ENCODE peak calls at places on chromosome 3, in seven cellular contexts. One of them, this sample, is unnamed.

GRCh38 chr3:9701711-9702110 is 1.9 kb upstream of the CPNE9 start:
- DNase-seq in vagina: no peak
- DNase-seq in BJ: no peak
- DNase-seq in AG10803: no peak
- DNase-seq in fibroblast of the aortic adventitia: no peak
- DNase-seq in psoas muscle: no peak
- DNase-seq in lung: no peak
- DNase-seq in this sample: no peak

GRCh38 chr3:139988472-139988871 is 53.5 kb downstream of the CLSTN2 start:
- DNase-seq in vagina: peak; percentile 52
- DNase-seq in BJ: no peak
- DNase-seq in AG10803: no peak
- DNase-seq in fibroblast of the aortic adventitia: no peak
- DNase-seq in psoas muscle: no peak
- DNase-seq in lung: no peak
- DNase-seq in this sample: no peak

GRCh38 chr3:162721736-162722135 is 1225.1 kb downstream of the OTOL1 start:
- DNase-seq in vagina: no peak
- DNase-seq in BJ: no peak
- DNase-seq in AG10803: no peak
- DNase-seq in fibroblast of the aortic adventitia: no peak
- DNase-seq in psoas muscle: no peak
- DNase-seq in lung: no peak
- DNase-seq in this sample: peak; percentile 12

GRCh38 chr3:134929976-134930375 is 134.9 kb downstream of the EPHB1 start:
- DNase-seq in vagina: no peak
- DNase-seq in BJ: no peak
- DNase-seq in AG10803: no peak
- DNase-seq in fibroblast of the aortic adventitia: no peak
- DNase-seq in psoas muscle: no peak
- DNase-seq in lung: no peak
- DNase-seq in this sample: no peak

GRCh38 chr3:104145164-104145563 is 1221.5 kb upstream of the ALCAM start:
- DNase-seq in vagina: no peak
- DNase-seq in BJ: no peak
- DNase-seq in AG10803: peak; percentile 18
- DNase-seq in fibroblast of the aortic adventitia: peak; percentile 1
- DNase-seq in psoas muscle: no peak
- DNase-seq in lung: no peak
- DNase-seq in this sample: no peak

GRCh38 chr3:149553781-149554451 is 79.4 kb downstream of the TM4SF4 start:
- DNase-seq in vagina: peak; percentile 91
- DNase-seq in BJ: peak; percentile 87
- DNase-seq in AG10803: peak; percentile 95
- DNase-seq in fibroblast of the aortic adventitia: peak; percentile 100
- DNase-seq in psoas muscle: no peak
- DNase-seq in lung: no peak
- DNase-seq in this sample: peak; percentile 73

GRCh38 chr3:10968390-10968789 is 24.2 kb upstream of the SLC6A1 start:
- DNase-seq in vagina: no peak
- DNase-seq in BJ: no peak
- DNase-seq in AG10803: no peak
- DNase-seq in fibroblast of the aortic adventitia: no peak
- DNase-seq in psoas muscle: no peak
- DNase-seq in lung: no peak
- DNase-seq in this sample: peak; percentile 20

GRCh38 chr3:174466471-174467054 is 392.6 kb upstream of the NAALADL2 start:
- DNase-seq in vagina: no peak
- DNase-seq in BJ: no peak
- DNase-seq in AG10803: no peak
- DNase-seq in fibroblast of the aortic adventitia: no peak
- DNase-seq in psoas muscle: no peak
- DNase-seq in lung: no peak
- DNase-seq in this sample: no peak

GRCh38 chr3:56799251-56799882 is 2.4 kb downstream of the ARHGEF3 start:
- DNase-seq in vagina: no peak
- DNase-seq in BJ: no peak
- DNase-seq in AG10803: peak; percentile 62
- DNase-seq in fibroblast of the aortic adventitia: peak; percentile 85
- DNase-seq in psoas muscle: no peak
- DNase-seq in lung: no peak
- DNase-seq in this sample: peak; percentile 83

GRCh38 chr3:136982520-136983138 is 24.8 kb downstream of the IL20RB start:
- DNase-seq in vagina: no peak
- DNase-seq in BJ: no peak
- DNase-seq in AG10803: no peak
- DNase-seq in fibroblast of the aortic adventitia: no peak
- DNase-seq in psoas muscle: no peak
- DNase-seq in lung: no peak
- DNase-seq in this sample: peak; percentile 13

GRCh38 chr3:184241447-184242296 is 7.1 kb downstream of the ALG3 start:
- DNase-seq in vagina: no peak
- DNase-seq in BJ: no peak
- DNase-seq in AG10803: no peak
- DNase-seq in fibroblast of the aortic adventitia: peak; percentile 36
- DNase-seq in psoas muscle: peak; percentile 66
- DNase-seq in lung: peak; percentile 68
- DNase-seq in this sample: peak; percentile 56

GRCh38 chr3:173584834-173585831 is 187.6 kb downstream of the NLGN1 start:
- DNase-seq in vagina: no peak
- DNase-seq in BJ: peak; percentile 22
- DNase-seq in AG10803: peak; percentile 77
- DNase-seq in fibroblast of the aortic adventitia: peak; percentile 45
- DNase-seq in psoas muscle: no peak
- DNase-seq in lung: no peak
- DNase-seq in this sample: peak; percentile 33

GRCh38 chr3:123278446-123278845 is 76.7 kb downstream of the SEC22A start:
- DNase-seq in vagina: peak; percentile 78
- DNase-seq in BJ: no peak
- DNase-seq in AG10803: no peak
- DNase-seq in fibroblast of the aortic adventitia: no peak
- DNase-seq in psoas muscle: no peak
- DNase-seq in lung: peak; percentile 22
- DNase-seq in this sample: no peak

GRCh38 chr3:149514471-149514870 is 40.0 kb downstream of the TM4SF4 start:
- DNase-seq in vagina: no peak
- DNase-seq in BJ: no peak
- DNase-seq in AG10803: no peak
- DNase-seq in fibroblast of the aortic adventitia: no peak
- DNase-seq in psoas muscle: no peak
- DNase-seq in lung: no peak
- DNase-seq in this sample: no peak

GRCh38 chr3:99468918-99469317 is 169.5 kb upstream of the COL8A1 start:
- DNase-seq in vagina: no peak
- DNase-seq in BJ: no peak
- DNase-seq in AG10803: no peak
- DNase-seq in fibroblast of the aortic adventitia: no peak
- DNase-seq in psoas muscle: no peak
- DNase-seq in lung: no peak
- DNase-seq in this sample: no peak

GRCh38 chr3:46901061-46901460 is 23.5 kb downstream of the PTH1R start:
- DNase-seq in vagina: no peak
- DNase-seq in BJ: no peak
- DNase-seq in AG10803: no peak
- DNase-seq in fibroblast of the aortic adventitia: no peak
- DNase-seq in psoas muscle: peak; percentile 28
- DNase-seq in lung: no peak
- DNase-seq in this sample: no peak

GRCh38 chr3:62007036-62007435 is 366.3 kb downstream of the FEZF2 start:
- DNase-seq in vagina: no peak
- DNase-seq in BJ: peak; percentile 65
- DNase-seq in AG10803: peak; percentile 48
- DNase-seq in fibroblast of the aortic adventitia: peak; percentile 31
- DNase-seq in psoas muscle: no peak
- DNase-seq in lung: no peak
- DNase-seq in this sample: no peak

GRCh38 chr3:78462021-78462420 is 1305.8 kb downstream of the ROBO1 start:
- DNase-seq in vagina: no peak
- DNase-seq in BJ: no peak
- DNase-seq in AG10803: no peak
- DNase-seq in fibroblast of the aortic adventitia: no peak
- DNase-seq in psoas muscle: no peak
- DNase-seq in lung: no peak
- DNase-seq in this sample: no peak

GRCh38 chr3:148789156-148789555 is 38.5 kb upstream of the CPB1 start:
- DNase-seq in vagina: no peak
- DNase-seq in BJ: no peak
- DNase-seq in AG10803: no peak
- DNase-seq in fibroblast of the aortic adventitia: no peak
- DNase-seq in psoas muscle: no peak
- DNase-seq in lung: no peak
- DNase-seq in this sample: peak; percentile 55

GRCh38 chr3:126136428-126137220 is 43.8 kb downstream of the ALDH1L1 start:
- DNase-seq in vagina: peak; percentile 81
- DNase-seq in BJ: no peak
- DNase-seq in AG10803: no peak
- DNase-seq in fibroblast of the aortic adventitia: no peak
- DNase-seq in psoas muscle: peak; percentile 40
- DNase-seq in lung: no peak
- DNase-seq in this sample: no peak

GRCh38 chr3:126983276-126983652 is 349 bp downstream of the PLXNA1 start:
- DNase-seq in vagina: no peak
- DNase-seq in BJ: no peak
- DNase-seq in AG10803: no peak
- DNase-seq in fibroblast of the aortic adventitia: no peak
- DNase-seq in psoas muscle: no peak
- DNase-seq in lung: no peak
- DNase-seq in this sample: no peak

GRCh38 chr3:67509471-67510075 is 144.8 kb downstream of the SUCLG2 start:
- DNase-seq in vagina: no peak
- DNase-seq in BJ: no peak
- DNase-seq in AG10803: no peak
- DNase-seq in fibroblast of the aortic adventitia: peak; percentile 9
- DNase-seq in psoas muscle: no peak
- DNase-seq in lung: no peak
- DNase-seq in this sample: peak; percentile 11

GRCh38 chr3:129732200-129732876 is 125.9 kb upstream of the PLXND1 start:
- DNase-seq in vagina: no peak
- DNase-seq in BJ: no peak
- DNase-seq in AG10803: no peak
- DNase-seq in fibroblast of the aortic adventitia: no peak
- DNase-seq in psoas muscle: no peak
- DNase-seq in lung: no peak
- DNase-seq in this sample: no peak

GRCh38 chr3:61192222-61192621 is 59.0 kb downstream of the FHIT start:
- DNase-seq in vagina: no peak
- DNase-seq in BJ: no peak
- DNase-seq in AG10803: no peak
- DNase-seq in fibroblast of the aortic adventitia: no peak
- DNase-seq in psoas muscle: no peak
- DNase-seq in lung: no peak
- DNase-seq in this sample: no peak

GRCh38 chr3:58164199-58164879 is 46.4 kb downstream of the DNASE1L3 start:
- DNase-seq in vagina: no peak
- DNase-seq in BJ: no peak
- DNase-seq in AG10803: peak; percentile 21
- DNase-seq in fibroblast of the aortic adventitia: no peak
- DNase-seq in psoas muscle: no peak
- DNase-seq in lung: peak; percentile 75
- DNase-seq in this sample: peak; percentile 60

GRCh38 chr3:158791259-158791920 is 10.5 kb upstream of the MFSD1 start:
- DNase-seq in vagina: no peak
- DNase-seq in BJ: no peak
- DNase-seq in AG10803: peak; percentile 77
- DNase-seq in fibroblast of the aortic adventitia: peak; percentile 91
- DNase-seq in psoas muscle: no peak
- DNase-seq in lung: no peak
- DNase-seq in this sample: peak; percentile 90

DNA sequence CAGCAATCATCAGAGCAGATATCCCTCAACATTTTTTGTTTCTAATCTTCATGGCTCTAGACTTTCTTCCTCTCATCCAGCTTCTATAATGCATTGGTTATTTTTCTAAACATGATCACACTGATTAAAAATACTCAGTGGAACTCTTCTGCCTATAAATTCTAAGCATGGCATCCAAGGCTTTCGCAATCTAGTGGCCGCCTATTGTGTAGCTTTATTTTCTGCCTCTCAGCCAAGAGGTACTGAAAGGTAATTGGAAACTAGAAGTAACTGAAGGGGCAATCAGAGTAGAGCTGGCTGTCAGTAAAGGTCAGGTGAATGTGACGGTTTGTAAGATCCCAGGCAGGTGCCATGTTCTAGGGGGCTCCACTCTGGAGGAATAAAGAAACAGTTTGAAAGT is 33.4 kb downstream of the OXSM start:
- DNase-seq in vagina: no peak
- DNase-seq in BJ: no peak
- DNase-seq in AG10803: no peak
- DNase-seq in fibroblast of the aortic adventitia: no peak
- DNase-seq in psoas muscle: no peak
- DNase-seq in lung: no peak
- DNase-seq in this sample: no peak
- TF ChIP-seq CTCF in vagina: no peak
- TF ChIP-seq CTCF in BJ: no peak
- TF ChIP-seq CTCF in AG10803: no peak
- TF ChIP-seq CTCF in fibroblast of the aortic adventitia: no peak
- TF ChIP-seq CTCF in psoas muscle: no peak
- TF ChIP-seq CTCF in lung: no peak
- TF ChIP-seq CTCF in this sample: no peak

GRCh38 chr3:194332858-194333211 is 18.3 kb downstream of the CPN2 start:
- DNase-seq in vagina: no peak
- DNase-seq in BJ: no peak
- DNase-seq in AG10803: no peak
- DNase-seq in fibroblast of the aortic adventitia: no peak
- DNase-seq in psoas muscle: no peak
- DNase-seq in lung: no peak
- DNase-seq in this sample: no peak
- H3K4me3 ChIP-seq in vagina: no peak overlapping the region
- H3K4me3 ChIP-seq in BJ: no peak overlapping the region
- H3K4me3 ChIP-seq in AG10803: no peak overlapping the region
- H3K4me3 ChIP-seq in fibroblast of the aortic adventitia: no peak overlapping the region
- H3K4me3 ChIP-seq in psoas muscle: no peak overlapping the region
- H3K4me3 ChIP-seq in lung: no peak overlapping the region
- H3K4me3 ChIP-seq in this sample: no peak overlapping the region

GRCh38 chr3:8423307-8423706 is 78.3 kb upstream of the LMCD1 start:
- DNase-seq in vagina: no peak
- DNase-seq in BJ: no peak
- DNase-seq in AG10803: peak; percentile 15
- DNase-seq in fibroblast of the aortic adventitia: no peak
- DNase-seq in psoas muscle: no peak
- DNase-seq in lung: no peak
- DNase-seq in this sample: no peak
- TF ChIP-seq CTCF in vagina: no peak
- TF ChIP-seq CTCF in BJ: no peak
- TF ChIP-seq CTCF in AG10803: peak; percentile 26
- TF ChIP-seq CTCF in fibroblast of the aortic adventitia: no peak
- TF ChIP-seq CTCF in psoas muscle: no peak
- TF ChIP-seq CTCF in lung: no peak
- TF ChIP-seq CTCF in this sample: no peak

DNA sequence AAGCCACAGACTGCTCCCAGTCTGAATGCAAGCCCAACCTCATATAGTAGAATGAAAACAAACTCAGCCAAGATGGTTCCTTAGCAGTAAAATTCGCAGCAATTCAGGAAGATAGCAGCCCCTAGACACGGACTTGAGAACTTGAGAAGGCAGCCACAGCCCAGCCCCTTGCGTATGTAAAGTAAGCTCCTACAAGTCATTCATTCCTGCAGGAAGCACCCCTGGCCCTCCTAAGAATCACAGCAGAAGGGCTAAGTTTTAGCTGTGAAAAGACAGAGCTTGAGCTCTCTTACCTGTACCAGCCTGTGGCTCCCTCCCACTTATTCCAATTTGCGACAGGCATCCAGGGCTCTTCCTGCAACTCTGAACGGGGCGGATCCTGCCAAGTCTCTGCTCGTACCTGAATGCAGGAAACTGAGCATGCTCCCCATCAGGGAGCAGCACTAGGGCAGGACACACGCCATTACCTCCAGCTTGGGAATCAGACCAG is 136.4 kb downstream of the MAGI1 start:
- DNase-seq in vagina: no peak
- DNase-seq in BJ: no peak
- DNase-seq in AG10803: no peak
- DNase-seq in fibroblast of the aortic adventitia: no peak
- DNase-seq in psoas muscle: no peak
- DNase-seq in lung: no peak
- DNase-seq in this sample: peak; percentile 49
- H3K4me3 ChIP-seq in vagina: no peak overlapping the region
- H3K4me3 ChIP-seq in BJ: no peak overlapping the region
- H3K4me3 ChIP-seq in AG10803: no peak overlapping the region
- H3K4me3 ChIP-seq in fibroblast of the aortic adventitia: no peak overlapping the region
- H3K4me3 ChIP-seq in psoas muscle: no peak overlapping the region
- H3K4me3 ChIP-seq in lung: no peak overlapping the region
- H3K4me3 ChIP-seq in this sample: no peak overlapping the region